ENCODE peak calls at places on chromosomes 16 and 17, in five cellular contexts. T is neural crest cell, W is progenitor cell of endocrine pancreas, C is IMR-90, U is cardiac muscle cell. S is an unnamed sample.
A peak's percentile ranks its signal among the peaks of the same experiment; 100 is the strongest.

GRCh38 chr16:73298562-73298961 is 250.6 kb upstream of the ZFHX3 start:
- DNase-seq in T (no peak), W (no peak), C (peak; percentile 61), U (peak; percentile 52), S (no peak)

GRCh38 chr17:70100983-70101382 is 26.0 kb downstream of the KCNJ16 start:
- DNase-seq in T (no peak), C (no peak), W (no peak), U (no peak), S (no peak)

GRCh38 chr16:72818286-72818845 is 229.6 kb downstream of the ZFHX3 start:
- DNase-seq in U (no peak), C (no peak), T (no peak), W (no peak), S (no peak)

GRCh38 chr17:42655528-42655927 is 3.6 kb upstream of the TUBG2 start:
- DNase-seq in C (peak; percentile 93), U (peak; percentile 11), T (no peak), W (no peak), S (no peak)

GRCh38 chr17:12296120-12296727 is 275.5 kb downstream of the MAP2K4 start:
- DNase-seq in C (peak; percentile 60), W (no peak), T (no peak), U (no peak), S (no peak)

GRCh38 chr16:59148312-59148711 is 414.2 kb upstream of the GOT2 start:
- DNase-seq in C (no peak), W (no peak), U (no peak), T (no peak), S (no peak)

GRCh38 chr17:17151055-17151454 is 55.1 kb downstream of the PLD6 start:
- DNase-seq in W (no peak), U (peak; percentile 70), C (peak; percentile 90), T (no peak), S (no peak)

GRCh38 chr16:67661101-67661661 is 421 bp downstream of the PARD6A start:
- DNase-seq in C (peak; percentile 52), U (peak; percentile 42), T (no peak), W (no peak), S (no peak)

GRCh38 chr17:80673152-80673920 is 128.7 kb downstream of the RPTOR start:
- DNase-seq in T (peak; percentile 44), C (peak; percentile 40), U (peak; percentile 35), W (no peak), S (no peak)

GRCh38 chr17:36629252-36629847 is 28.0 kb downstream of the MRM1 start:
- DNase-seq in T (peak; percentile 93), W (peak; percentile 88), U (peak; percentile 75), C (peak; percentile 51), S (peak; percentile 75)

GRCh38 chr16:67036323-67036741 is 7.4 kb downstream of the CBFB start:
- DNase-seq in W (no peak), U (no peak), T (no peak), C (no peak), S (no peak)

GRCh38 chr17:78358538-78359215 is 1.2 kb downstream of the SOCS3 start:
- DNase-seq in W (no peak), T (no peak), U (peak; percentile 67), C (peak; percentile 53), S (peak; percentile 50)

GRCh38 chr16:49158029-49158642 is 123.5 kb downstream of the CBLN1 start:
- DNase-seq in C (peak; percentile 33), T (peak; percentile 46), U (no peak), W (peak; percentile 56), S (no peak)

GRCh38 chr16:31085371-31085770 is 3.4 kb downstream of the PRSS53 start:
- DNase-seq in C (no peak), W (no peak), T (no peak), U (no peak), S (no peak)

GRCh38 chr16:31427441-31428276 is 501 bp downstream of the COX6A2 start:
- DNase-seq in W (no peak), U (peak; percentile 61), C (no peak), T (no peak), S (peak; percentile 52)

GRCh38 chr16:55248494-55248893 is 75.5 kb upstream of the IRX6 start:
- DNase-seq in C (no peak), T (no peak), W (no peak), U (no peak), S (no peak)

GRCh38 chr17:47862621-47863440 is 11.9 kb upstream of the SP6 start:
- DNase-seq in U (peak; percentile 57), C (peak; percentile 90), W (no peak), T (no peak), S (no peak)

GRCh38 chr16:13606804-13607203 is 313.1 kb upstream of the ERCC4 start:
- DNase-seq in C (no peak), W (no peak), U (no peak), T (no peak), S (no peak)

GRCh38 chr17:82844796-82845162 is 5.0 kb upstream of the ZNF750 start:
- DNase-seq in T (no peak), W (no peak), C (no peak), U (no peak), S (no peak)

GRCh38 chr17:81966343-81967243 is 5.6 kb upstream of the NOTUM start:
- DNase-seq in W (no peak), T (peak; percentile 54), C (peak; percentile 24), U (peak; percentile 79), S (no peak)

GRCh38 chr16:30006659-30007377 is 4.0 kb downstream of the DOC2A start:
- DNase-seq in T (no peak), U (no peak), W (no peak), C (no peak), S (no peak)

GRCh38 chr16:19522369-19523159 is 666 bp upstream of the GDE1 start:
- DNase-seq in W (no peak), C (no peak), U (no peak), T (no peak), S (no peak)

GRCh38 chr16:82996814-82997213 is 370.0 kb downstream of the CDH13 start:
- DNase-seq in U (no peak), W (no peak), C (no peak), T (no peak), S (no peak)

GRCh38 chr17:14381606-14382005 is 80.7 kb downstream of the HS3ST3B1 start:
- DNase-seq in U (no peak), T (no peak), W (no peak), C (no peak), S (no peak)

GRCh38 chr17:40910441-40910841 is 25.4 kb upstream of the KRT20 start:
- DNase-seq in T (no peak), U (peak; percentile 24), W (no peak), C (peak; percentile 55), S (no peak)

GRCh38 chr17:42266918-42267766 is 9.0 kb downstream of the STAT5B start:
- DNase-seq in C (peak; percentile 99), W (no peak), U (peak; percentile 95), T (no peak), S (no peak)

GRCh38 chr16:23509763-23510153 is 536 bp downstream of the GGA2 start:
- DNase-seq in C (peak; percentile 39), U (peak; percentile 38), W (no peak), T (peak; percentile 5), S (no peak)

GRCh38 chr17:68277807-68278206 is 13.1 kb downstream of the SLC16A6 start:
- DNase-seq in C (no peak), T (no peak), W (no peak), U (no peak), S (no peak)

GRCh38 chr16:78251115-78251514 is 151.7 kb downstream of the WWOX start:
- DNase-seq in C (no peak), U (no peak), T (no peak), W (no peak), S (no peak)

GRCh38 chr17:10843806-10844205 is 5.9 kb upstream of the PIRT start:
- DNase-seq in W (no peak), T (peak; percentile 13), C (no peak), U (peak; percentile 45), S (no peak)

GRCh38 chr17:40526668-40527067 is 25.2 kb upstream of the TNS4 start:
- DNase-seq in U (peak; percentile 30), T (no peak), W (no peak), C (no peak), S (no peak)

GRCh38 chr16:57609541-57610401 is 18.7 kb upstream of the ADGRG1 start:
- DNase-seq in W (no peak), U (peak; percentile 59), T (no peak), C (peak; percentile 54), S (no peak)

DNA sequence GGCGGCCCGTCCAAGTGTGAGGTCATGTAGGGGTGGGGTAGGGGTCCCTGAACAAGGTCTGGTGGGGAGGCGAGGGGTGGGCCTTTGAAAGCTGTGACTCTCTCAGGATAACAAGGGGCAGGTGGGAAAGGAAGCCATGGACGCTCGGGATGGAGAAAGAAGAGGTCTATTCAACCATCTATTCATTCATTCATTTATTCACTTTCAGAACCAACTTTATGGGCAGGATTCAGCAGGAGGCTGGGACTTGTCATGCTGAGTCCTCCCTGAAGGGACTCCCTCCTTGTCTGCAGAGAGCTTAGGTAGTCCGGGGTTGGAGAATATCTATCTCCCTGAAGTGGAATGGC is 8.6 kb upstream of the CD300A start:
- DNase-seq in T (no peak), U (no peak), W (no peak), C (no peak), S (no peak)
- TF ChIP-seq CTCF in T (peak; percentile 16), U (no peak), W (no peak), C (no peak), S (no peak)

DNA sequence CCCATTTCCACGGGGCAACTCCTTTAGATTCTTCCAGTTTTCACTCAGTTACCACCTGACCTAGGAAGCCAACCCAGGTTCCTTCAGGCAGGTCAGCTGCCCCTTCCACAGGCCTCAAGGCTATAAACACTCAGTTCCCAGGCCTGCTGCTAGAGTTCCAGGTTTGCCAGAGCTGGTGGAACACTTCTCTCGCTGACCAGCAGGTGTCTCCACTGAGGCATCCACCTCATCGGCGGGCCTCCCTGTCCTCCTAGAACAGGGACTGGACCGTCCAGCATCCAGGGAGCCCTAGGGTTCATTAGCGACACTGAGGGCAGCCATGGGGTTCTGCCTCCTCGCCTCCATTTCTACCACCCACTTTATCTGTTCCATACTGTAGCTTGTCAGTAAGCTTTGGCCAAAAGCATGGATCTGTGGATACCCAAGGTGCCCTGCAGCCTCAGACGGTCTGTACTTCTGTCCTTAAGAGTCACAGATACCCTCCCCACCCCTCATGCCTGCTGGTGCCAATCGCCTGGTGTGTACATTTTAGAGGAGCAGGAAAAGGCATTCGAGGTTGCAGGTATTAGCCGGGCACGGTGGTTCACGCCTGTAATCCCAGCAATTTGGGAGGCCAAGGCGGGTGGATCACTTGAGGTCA is 29.0 kb downstream of the PIMREG start:
- DNase-seq in W (peak; percentile 75), U (peak; percentile 82), T (peak; percentile 91), C (peak; percentile 65), S (peak; percentile 49)
- TF ChIP-seq CTCF in W (peak; percentile 92), U (peak; percentile 97), T (peak; percentile 95), C (peak; percentile 83), S (peak; percentile 93)

GRCh38 chr16:71461686-71462648 is at the start of gene ZNF23:
- DNase-seq in U (peak; percentile 82), C (peak; percentile 74), W (peak; percentile 71), T (peak; percentile 76), S (peak; percentile 90)
- TF ChIP-seq CTCF in U (no peak), C (no peak), W (no peak), T (no peak), S (no peak)

DNA sequence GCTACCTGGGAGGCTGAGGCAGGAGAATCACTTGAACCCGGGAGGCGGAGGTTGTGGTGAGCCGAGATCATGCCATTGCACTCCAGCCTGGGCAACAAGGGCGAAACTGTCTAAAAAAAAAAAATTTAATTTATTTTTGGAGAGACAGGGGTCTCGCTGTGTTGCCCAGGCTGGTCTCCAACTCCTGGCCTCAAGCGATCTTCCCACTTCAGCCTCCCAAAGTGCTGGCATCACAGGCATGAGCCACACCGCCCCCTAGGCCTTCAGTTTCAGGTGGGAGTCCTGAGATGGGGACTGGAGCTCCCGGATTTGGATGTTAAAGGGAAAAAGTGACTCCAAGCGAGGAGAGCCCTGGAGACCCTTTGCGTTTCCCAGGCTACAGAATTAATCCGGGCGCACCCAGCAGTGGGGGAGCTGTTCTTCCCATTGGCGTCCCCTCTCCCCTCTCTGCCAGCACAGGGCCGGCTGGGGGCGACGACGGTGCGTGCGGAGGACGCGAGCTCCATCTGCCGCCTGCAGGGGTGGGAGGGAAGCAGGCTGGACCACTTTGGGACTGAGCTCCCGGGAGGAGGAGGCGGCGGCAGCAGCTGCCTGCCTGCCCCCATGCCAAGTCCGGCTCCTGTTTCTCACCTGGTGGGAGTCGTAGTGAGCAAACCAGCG is 49.3 kb upstream of the USP7 start:
- DNase-seq in C (no peak), T (peak; percentile 44), U (peak; percentile 23), W (peak; percentile 34), S (no peak)
- TF ChIP-seq CTCF in C (peak; percentile 24), T (peak; percentile 38), U (no peak), W (no peak), S (no peak)

S was measured in activated B cell treated with CpG ODN at 0.5 μM for 24 hours.